ENCODE peak calls at places on chromosome 1, in five cellular contexts. E, F, U, C and I are unnamed samples.

GRCh38 chr1:26582836-26583460 is 53.4 kb downstream of the RPS6KA1 start:
- DNase-seq in E (no peak), F (peak; percentile 47), U (no peak), C (peak; percentile 76), I (peak; percentile 26)

GRCh38 chr1:226973371-226973897 is 33.3 kb downstream of the COQ8A start:
- DNase-seq in E (peak; percentile 64), F (no peak), U (no peak), C (no peak), I (no peak)

GRCh38 chr1:76203132-76203531 is 128.6 kb downstream of the ST6GALNAC3 start:
- DNase-seq in E (no peak), F (no peak), U (no peak), C (no peak), I (no peak)

GRCh38 chr1:239570878-239571277 is 184.5 kb downstream of the CHRM3 start:
- DNase-seq in E (no peak), F (no peak), U (no peak), C (no peak), I (no peak)

GRCh38 chr1:204457665-204458064 is 36.9 kb downstream of the PIK3C2B start:
- DNase-seq in E (no peak), F (no peak), U (no peak), C (no peak), I (no peak)

GRCh38 chr1:71038942-71039341 is 8.7 kb downstream of the PTGER3 start:
- DNase-seq in E (no peak), F (no peak), U (no peak), C (no peak), I (no peak)

GRCh38 chr1:163440090-163440489 is 118.3 kb downstream of the NUF2 start:
- DNase-seq in E (no peak), F (no peak), U (no peak), C (no peak), I (no peak)

GRCh38 chr1:22872971-22873664 is 99.5 kb downstream of the LACTBL1 start:
- DNase-seq in E (no peak), F (no peak), U (no peak), C (no peak), I (no peak)

GRCh38 chr1:54680387-54680786 is 35.3 kb upstream of the TTC4 start:
- DNase-seq in E (no peak), F (no peak), U (no peak), C (no peak), I (no peak)

GRCh38 chr1:209601809-209602657 is 18.5 kb downstream of the CAMK1G start:
- DNase-seq in E (no peak), F (no peak), U (no peak), C (peak; percentile 45), I (no peak)

GRCh38 chr1:147665521-147665920 is 4.8 kb downstream of the ACP6 start:
- DNase-seq in E (no peak), F (no peak), U (no peak), C (no peak), I (no peak)

GRCh38 chr1:62841587-62842169 is 57.7 kb downstream of the ATG4C start:
- DNase-seq in E (peak; percentile 19), F (peak; percentile 20), U (no peak), C (peak; percentile 75), I (peak; percentile 14)

GRCh38 chr1:3268281-3268680 is 186.2 kb upstream of the ARHGEF16 start:
- DNase-seq in E (no peak), F (no peak), U (no peak), C (no peak), I (no peak)

GRCh38 chr1:90386899-90387334 is 330.2 kb downstream of the BARHL2 start:
- DNase-seq in E (no peak), F (peak; percentile 28), U (no peak), C (peak; percentile 29), I (no peak)

GRCh38 chr1:84347547-84348239 is 46.2 kb downstream of the SAMD13 start:
- DNase-seq in E (no peak), F (no peak), U (no peak), C (peak; percentile 36), I (no peak)

GRCh38 chr1:180571060-180571831 is 12.5 kb downstream of the OVAAL start:
- DNase-seq in E (no peak), F (no peak), U (no peak), C (peak; percentile 41), I (no peak)

GRCh38 chr1:57061369-57061768 is 95.6 kb upstream of the C8B start:
- DNase-seq in E (no peak), F (no peak), U (no peak), C (peak; percentile 10), I (no peak)

GRCh38 chr1:13808729-13809131 is 108.7 kb downstream of the PRDM2 start:
- DNase-seq in E (no peak), F (peak; percentile 24), U (no peak), C (peak; percentile 65), I (no peak)

GRCh38 chr1:101228424-101229134 is 8.2 kb upstream of the S1PR1 start:
- DNase-seq in E (no peak), F (no peak), U (no peak), C (no peak), I (no peak)

GRCh38 chr1:219265026-219265515 is 91.4 kb downstream of the LYPLAL1 start:
- DNase-seq in E (no peak), F (no peak), U (no peak), C (no peak), I (no peak)

GRCh38 chr1:156804572-156805243 is 11.9 kb downstream of the SH2D2A start:
- DNase-seq in E (no peak), F (no peak), U (no peak), C (peak; percentile 51), I (no peak)

GRCh38 chr1:182806015-182806678 is 16.6 kb downstream of the NPL start:
- DNase-seq in E (no peak), F (no peak), U (no peak), C (no peak), I (no peak)

GRCh38 chr1:3679098-3679555 is 26.8 kb downstream of the TP73 start:
- DNase-seq in E (no peak), F (no peak), U (no peak), C (no peak), I (no peak)

GRCh38 chr1:41239988-41240610 is 2.0 kb downstream of the SCMH1 start:
- DNase-seq in E (no peak), F (peak; percentile 57), U (no peak), C (peak; percentile 62), I (peak; percentile 28)

GRCh38 chr1:109485001-109485400 is 1.3 kb downstream of the ATXN7L2 start:
- DNase-seq in E (no peak), F (no peak), U (no peak), C (no peak), I (no peak)

GRCh38 chr1:9753121-9753531 is 70.6 kb downstream of the CLSTN1 start:
- DNase-seq in E (no peak), F (peak; percentile 43), U (no peak), C (peak; percentile 86), I (no peak)

GRCh38 chr1:68217060-68217554 is 15.2 kb downstream of the WLS start:
- DNase-seq in E (no peak), F (no peak), U (no peak), C (no peak), I (no peak)

GRCh38 chr1:234001817-234002216 is 97.3 kb downstream of the SLC35F3 start:
- DNase-seq in E (no peak), F (no peak), U (no peak), C (no peak), I (no peak)

GRCh38 chr1:186512698-186513457 is 52.0 kb upstream of the PDC start:
- DNase-seq in E (no peak), F (no peak), U (no peak), C (no peak), I (no peak)

GRCh38 chr1:151199860-151200581 is 1.7 kb downstream of the PIP5K1A start:
- DNase-seq in E (no peak), F (peak; percentile 78), U (no peak), C (peak; percentile 94), I (peak; percentile 82)

GRCh38 chr1:111191496-111191895 is 8.9 kb downstream of the DENND2D start:
- DNase-seq in E (no peak), F (peak; percentile 49), U (no peak), C (peak; percentile 89), I (peak; percentile 64)

GRCh38 chr1:36089393-36090121 is 865 bp downstream of the ADPRS start:
- DNase-seq in E (no peak), F (no peak), U (no peak), C (peak; percentile 58), I (no peak)

GRCh38 chr1:9905010-9905409 is 5.1 kb downstream of the CTNNBIP1 start:
- DNase-seq in E (no peak), F (no peak), U (no peak), C (peak; percentile 50), I (no peak)

GRCh38 chr1:85490270-85490669 is 25.3 kb upstream of the DDAH1 start:
- DNase-seq in E (no peak), F (no peak), U (no peak), C (no peak), I (no peak)

GRCh38 chr1:179251675-179252074 is 22.2 kb upstream of the ABL2 start:
- DNase-seq in E (no peak), F (peak; percentile 33), U (no peak), C (peak; percentile 67), I (peak; percentile 9)
- TF ChIP-seq CTCF in E (peak; percentile 43), F (peak; percentile 59), U (no peak), C (peak; percentile 68), I (peak; percentile 55)

GRCh38 chr1:44020464-44020863 is 10.8 kb downstream of the SLC6A9 start:
- DNase-seq in E (no peak), F (no peak), U (no peak), C (no peak), I (no peak)

GRCh38 chr1:44024031-44024902 is 7.0 kb downstream of the SLC6A9 start:
- DNase-seq in E (no peak), F (no peak), U (no peak), C (no peak), I (no peak)

GRCh38 chr1:44021581-44022321 is 9.5 kb downstream of the SLC6A9 start:
- DNase-seq in E (peak; percentile 36), F (no peak), U (no peak), C (no peak), I (no peak)

GRCh38 chr1:44019398-44020044 is 11.7 kb downstream of the SLC6A9 start:
- DNase-seq in E (no peak), F (no peak), U (no peak), C (no peak), I (no peak)

GRCh38 chr1:44021156-44021555 is 10.1 kb downstream of the SLC6A9 start:
- DNase-seq in E (no peak), F (no peak), U (no peak), C (no peak), I (no peak)
- TF ChIP-seq CTCF in E (no peak), F (no peak), U (no peak), C (no peak), I (no peak)

DNA sequence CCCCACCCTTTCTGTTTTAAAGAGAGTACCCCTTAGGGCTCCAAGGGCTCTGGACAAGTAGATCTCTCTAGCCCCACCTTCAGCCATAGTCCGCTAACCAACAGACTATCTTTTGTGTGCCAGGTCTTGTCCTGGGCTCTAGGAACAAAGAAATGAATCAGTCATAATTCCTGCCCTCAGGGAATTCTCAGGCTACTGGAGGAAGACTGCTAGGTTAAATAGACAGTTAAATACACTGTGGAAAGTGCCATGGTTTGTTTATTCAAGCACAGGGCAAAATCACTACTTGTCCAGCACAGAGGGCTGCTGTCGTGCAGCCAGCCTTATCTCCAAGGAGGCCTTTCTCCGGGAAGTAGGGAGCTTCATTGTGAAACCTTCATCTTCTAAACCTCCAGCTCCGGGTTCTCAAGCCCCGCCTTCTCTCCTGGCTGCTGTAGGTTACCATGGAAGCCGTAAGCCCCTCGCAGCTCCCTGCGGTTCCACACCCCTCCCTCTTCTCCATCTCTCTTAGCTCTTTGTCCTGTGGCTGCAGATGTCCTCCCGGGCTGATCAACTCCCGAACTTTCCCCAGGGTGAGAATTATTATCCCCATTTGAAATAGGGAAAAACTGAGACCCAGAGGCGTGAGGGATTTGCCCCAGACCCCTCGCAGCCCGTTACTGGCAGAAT is 29.8 kb downstream of the SHISAL2A start:
- DNase-seq in E (no peak), F (peak; percentile 43), U (no peak), C (peak; percentile 52), I (no peak)
- TF ChIP-seq CTCF in E (no peak), F (no peak), U (no peak), C (no peak), I (no peak)

GRCh38 chr1:116360435-116361173 is 12.4 kb upstream of the ATP1A1 start:
- DNase-seq in E (no peak), F (no peak), U (no peak), C (peak; percentile 17), I (no peak)
- TF ChIP-seq CTCF in E (peak; percentile 45), F (no peak), U (no peak), C (peak; percentile 47), I (no peak)